ENCODE peak calls at places on chromosomes 13 and 19, in five cellular contexts. L, V, S, Y and M are unnamed samples.

GRCh38 chr19:40523322-40524047 is 53.2 kb upstream of the SHKBP1 start:
- DNase-seq in S (peak), L (peak), Y (peak), V (peak), M (peak)

GRCh38 chr13:102642475-102642874 is 45.7 kb downstream of the TPP2 start:
- DNase-seq in V (no peak), L (peak), S (no peak), Y (no peak), M (no peak)

GRCh38 chr13:60229708-60230272 is 66.1 kb upstream of the DIAPH3 start:
- DNase-seq in Y (no peak), V (no peak), L (no peak), S (no peak), M (no peak)

GRCh38 chr19:43620061-43621001 is 902 bp upstream of the ZNF428 start:
- DNase-seq in V (no peak), S (peak), L (no peak), Y (no peak), M (no peak)

GRCh38 chr19:45147835-45148676 is 12.7 kb downstream of the NKPD1 start:
- DNase-seq in Y (no peak), L (no peak), V (no peak), S (no peak), M (no peak)

GRCh38 chr13:113845723-113846638 is 17.9 kb downstream of the GAS6 start:
- DNase-seq in V (no peak), L (no peak), Y (no peak), S (no peak), M (no peak)

GRCh38 chr13:20340759-20341161 is 108.6 kb upstream of the GJB6 start:
- DNase-seq in Y (no peak), S (no peak), V (no peak), L (no peak), M (no peak)

GRCh38 chr19:46722421-46723022 is 5.6 kb upstream of the PRKD2 start:
- DNase-seq in S (no peak), V (no peak), L (no peak), Y (no peak), M (no peak)

GRCh38 chr19:16326401-16327130 is 1.9 kb downstream of the KLF2 start:
- DNase-seq in S (peak), L (no peak), Y (no peak), V (no peak), M (no peak)

GRCh38 chr19:45446295-45446694 is 21.5 kb upstream of the FOSB start:
- DNase-seq in S (no peak), L (no peak), Y (no peak), V (peak), M (no peak)

GRCh38 chr13:95349267-95349666 is 48.0 kb upstream of the ABCC4 start:
- DNase-seq in L (no peak), Y (no peak), V (no peak), S (no peak), M (no peak)

GRCh38 chr19:3691726-3692125 is 8.5 kb downstream of the PIP5K1C start:
- DNase-seq in L (no peak), V (no peak), S (no peak), Y (no peak), M (no peak)

GRCh38 chr13:52746141-52746540 is 6.5 kb upstream of the CNMD start:
- DNase-seq in V (no peak), Y (no peak), S (no peak), L (no peak), M (no peak)

GRCh38 chr19:38037151-38037611 is 130.2 kb downstream of the SIPA1L3 start:
- DNase-seq in Y (no peak), S (no peak), V (no peak), L (no peak), M (no peak)

GRCh38 chr19:49411681-49412321 is 11.4 kb downstream of the PTH2 start:
- DNase-seq in L (no peak), Y (no peak), S (no peak), V (no peak), M (no peak)